ENCODE peak calls at places on chromosomes 12 and 14, in four cellular contexts. O is T follicular helper cell, K is coronary artery, E is colonic mucosa. A is an unnamed sample.

GRCh38 chr14:94306047-94306978 is 13.2 kb upstream of the SERPINA10 start:
- DNase-seq in E (peak; percentile 3), K (no peak), O (no peak), A (no peak)

GRCh38 chr12:85603556-85603955 is 232.7 kb downstream of the RASSF9 start:
- DNase-seq in E (no peak), K (no peak), O (no peak), A (no peak)

GRCh38 chr12:21183721-21184275 is 52.8 kb downstream of the SLCO1B1 start:
- DNase-seq in K (no peak), O (no peak), E (no peak), A (no peak)

GRCh38 chr14:81224222-81224621 is 3.5 kb upstream of the GTF2A1 start:
- DNase-seq in O (no peak), E (no peak), K (no peak), A (no peak)

GRCh38 chr14:104692939-104693315 is 3.5 kb downstream of the INF2 start:
- DNase-seq in K (no peak), E (no peak), O (no peak), A (no peak)

GRCh38 chr12:127539499-127539898 is 727.5 kb upstream of the TMEM132C start:
- DNase-seq in E (no peak), K (no peak), O (no peak), A (no peak)

GRCh38 chr12:49893753-49894752 is 9.6 kb downstream of the FAIM2 start:
- DNase-seq in E (no peak), O (no peak), K (no peak), A (no peak)

GRCh38 chr12:69929125-69929524 is 104.1 kb downstream of the MYRFL start:
- DNase-seq in E (no peak), K (no peak), O (no peak), A (no peak)

GRCh38 chr14:61285364-61285763 is 4.2 kb upstream of the TMEM30B start:
- DNase-seq in O (no peak), E (no peak), K (no peak), A (no peak)

GRCh38 chr14:51822499-51822898 is 37.9 kb upstream of the GNG2 start:
- DNase-seq in K (no peak), E (no peak), O (no peak), A (no peak)

GRCh38 chr14:102396531-102396930 is 33.8 kb downstream of the TECPR2 start:
- DNase-seq in E (no peak), O (no peak), K (no peak), A (no peak)

GRCh38 chr14:69540654-69541335 is 33.9 kb downstream of the CCDC177 start:
- DNase-seq in O (no peak), E (no peak), K (no peak), A (no peak)

GRCh38 chr12:4153343-4153892 is 120.1 kb upstream of the CCND2 start:
- DNase-seq in K (no peak), O (no peak), E (peak; percentile 78), A (no peak)

GRCh38 chr14:70268760-70269159 is 80.0 kb upstream of the SLC8A3 start:
- DNase-seq in E (no peak), O (no peak), K (no peak), A (no peak)

GRCh38 chr14:68282479-68283377 is 463.1 kb downstream of the RAD51B start:
- DNase-seq in E (no peak), O (peak; percentile 24), K (no peak), A (no peak)

GRCh38 chr12:124720687-124721500 is 142.8 kb downstream of the SCARB1 start:
- DNase-seq in E (no peak), O (no peak), K (no peak), A (peak; percentile 73)

GRCh38 chr14:68135566-68135965 is 316.0 kb downstream of the RAD51B start:
- DNase-seq in K (no peak), E (no peak), O (no peak), A (no peak)

GRCh38 chr12:69354172-69354560 is 5.4 kb upstream of the YEATS4 start:
- DNase-seq in K (no peak), O (no peak), E (no peak), A (no peak)

GRCh38 chr12:29322157-29322556 is 58.8 kb downstream of the ERGIC2 start:
- DNase-seq in K (no peak), O (no peak), E (no peak), A (no peak)

GRCh38 chr14:104437703-104438102 is 141.9 kb upstream of the C14orf180 start:
- DNase-seq in O (no peak), E (no peak), K (no peak), A (no peak)

GRCh38 chr14:72744416-72745120 is 149.3 kb downstream of the DPF3 start:
- DNase-seq in O (no peak), K (no peak), E (peak; percentile 5), A (no peak)

GRCh38 chr14:100688051-100688450 is 38.6 kb upstream of the DLK1 start:
- DNase-seq in K (no peak), O (no peak), E (no peak), A (no peak)

GRCh38 chr12:46342562-46343033 is 30.0 kb downstream of the SLC38A2 start:
- DNase-seq in E (peak; percentile 29), K (no peak), O (peak; percentile 8), A (peak; percentile 56)

GRCh38 chr12:108483213-108483920 is 31.7 kb upstream of the FICD start:
- DNase-seq in O (no peak), K (no peak), E (no peak), A (no peak)

GRCh38 chr14:81311816-81312215 is 88.3 kb downstream of the STON2 start:
- DNase-seq in E (no peak), K (no peak), O (no peak), A (no peak)

GRCh38 chr14:54642950-54643695 is 76.2 kb downstream of the SAMD4A start:
- DNase-seq in E (no peak), K (no peak), O (no peak), A (no peak)

GRCh38 chr14:51521764-51522163 is 129.9 kb upstream of the FRMD6 start:
- DNase-seq in O (no peak), E (no peak), K (no peak), A (no peak)

GRCh38 chr12:52607314-52607713 is 6.1 kb upstream of the KRT72 start:
- DNase-seq in K (no peak), E (no peak), O (no peak), A (no peak)

GRCh38 chr12:92085040-92085439 is 60.6 kb downstream of the BTG1 start:
- DNase-seq in E (no peak), O (no peak), K (no peak), A (no peak)

GRCh38 chr14:29608861-29609260 is 318.8 kb downstream of the PRKD1 start:
- DNase-seq in O (no peak), K (no peak), E (no peak), A (no peak)

GRCh38 chr12:128942960-128943477 is 89.7 kb downstream of the GLT1D1 start:
- DNase-seq in E (no peak), O (no peak), K (no peak), A (no peak)

GRCh38 chr12:46150735-46151134 is 118.1 kb downstream of the SLC38A1 start:
- DNase-seq in O (no peak), K (no peak), E (no peak), A (no peak)

GRCh38 chr14:103748539-103748867 is 32.9 kb downstream of the ZFYVE21 start:
- DNase-seq in K (no peak), O (no peak), E (no peak), A (no peak)

GRCh38 chr12:93766802-93767523 is 89.8 kb downstream of the CRADD start:
- DNase-seq in K (no peak), O (no peak), E (peak; percentile 40), A (no peak)

GRCh38 chr14:95365401-95365800 is 45.7 kb upstream of the CLMN start:
- DNase-seq in O (no peak), E (no peak), K (no peak), A (no peak)

GRCh38 chr12:42767326-42767954 is 177.9 kb upstream of the PRICKLE1 start:
- DNase-seq in E (no peak), K (no peak), O (no peak), A (no peak)

GRCh38 chr14:68473794-68474193 is 319.1 kb downstream of the ZFP36L1 start:
- DNase-seq in E (no peak), O (no peak), K (no peak), A (no peak)

GRCh38 chr12:107014050-107014449 is 27.1 kb upstream of the MTERF2 start:
- DNase-seq in E (peak; percentile 62), K (no peak), O (no peak), A (no peak)

A was measured in T1000.